ENCODE peak calls at places on chromosomes 12 and 14, in ten cellular contexts. One of them, this sample, is unnamed.

GRCh38 chr14:74860899-74861733 is 14.8 kb downstream of the PROX2 start:
- DNase-seq in CD4-positive, alpha-beta T cell: peak; percentile 98
- DNase-seq in body of pancreas: peak; percentile 91
- DNase-seq in mesenchymal stem cell: peak; percentile 82
- DNase-seq in lower lobe of right lung: peak; percentile 93
- DNase-seq in heart left ventricle: peak; percentile 91
- DNase-seq in CD8-positive, alpha-beta T cell: peak; percentile 99
- DNase-seq in Panc1: peak; percentile 55
- DNase-seq in dorsolateral prefrontal cortex: peak; percentile 90
- DNase-seq in endodermal cell: peak; percentile 98
- DNase-seq in this sample: peak; percentile 78

GRCh38 chr14:47442206-47442605 is 233.2 kb downstream of the MDGA2 start:
- DNase-seq in CD4-positive, alpha-beta T cell: no peak
- DNase-seq in body of pancreas: no peak
- DNase-seq in mesenchymal stem cell: peak; percentile 89
- DNase-seq in lower lobe of right lung: no peak
- DNase-seq in heart left ventricle: no peak
- DNase-seq in CD8-positive, alpha-beta T cell: no peak
- DNase-seq in Panc1: no peak
- DNase-seq in dorsolateral prefrontal cortex: no peak
- DNase-seq in endodermal cell: peak; percentile 82
- DNase-seq in this sample: no peak

GRCh38 chr14:94341654-94342333 is 18.7 kb upstream of the SERPINA6 start:
- DNase-seq in CD4-positive, alpha-beta T cell: no peak
- DNase-seq in body of pancreas: no peak
- DNase-seq in mesenchymal stem cell: no peak
- DNase-seq in lower lobe of right lung: no peak
- DNase-seq in heart left ventricle: no peak
- DNase-seq in CD8-positive, alpha-beta T cell: no peak
- DNase-seq in Panc1: no peak
- DNase-seq in dorsolateral prefrontal cortex: no peak
- DNase-seq in endodermal cell: no peak
- DNase-seq in this sample: no peak

GRCh38 chr12:113348849-113349536 is 9.4 kb upstream of the PLBD2 start:
- DNase-seq in CD4-positive, alpha-beta T cell: no peak
- DNase-seq in body of pancreas: no peak
- DNase-seq in mesenchymal stem cell: no peak
- DNase-seq in lower lobe of right lung: no peak
- DNase-seq in heart left ventricle: no peak
- DNase-seq in CD8-positive, alpha-beta T cell: no peak
- DNase-seq in Panc1: no peak
- DNase-seq in dorsolateral prefrontal cortex: no peak
- DNase-seq in endodermal cell: peak; percentile 81
- DNase-seq in this sample: no peak

GRCh38 chr12:49806877-49807276 is 21.3 kb downstream of the NCKAP5L start:
- DNase-seq in CD4-positive, alpha-beta T cell: no peak
- DNase-seq in body of pancreas: no peak
- DNase-seq in mesenchymal stem cell: no peak
- DNase-seq in lower lobe of right lung: no peak
- DNase-seq in heart left ventricle: no peak
- DNase-seq in CD8-positive, alpha-beta T cell: no peak
- DNase-seq in Panc1: no peak
- DNase-seq in dorsolateral prefrontal cortex: no peak
- DNase-seq in endodermal cell: no peak
- DNase-seq in this sample: no peak

GRCh38 chr14:54722791-54723432 is 156.0 kb downstream of the SAMD4A start:
- DNase-seq in CD4-positive, alpha-beta T cell: no peak
- DNase-seq in body of pancreas: no peak
- DNase-seq in mesenchymal stem cell: no peak
- DNase-seq in lower lobe of right lung: no peak
- DNase-seq in heart left ventricle: no peak
- DNase-seq in CD8-positive, alpha-beta T cell: no peak
- DNase-seq in Panc1: no peak
- DNase-seq in dorsolateral prefrontal cortex: no peak
- DNase-seq in endodermal cell: no peak
- DNase-seq in this sample: no peak

GRCh38 chr14:24843999-24844398 is 205.9 kb downstream of the STXBP6 start:
- DNase-seq in CD4-positive, alpha-beta T cell: no peak
- DNase-seq in body of pancreas: no peak
- DNase-seq in mesenchymal stem cell: no peak
- DNase-seq in lower lobe of right lung: no peak
- DNase-seq in heart left ventricle: no peak
- DNase-seq in CD8-positive, alpha-beta T cell: no peak
- DNase-seq in Panc1: no peak
- DNase-seq in dorsolateral prefrontal cortex: no peak
- DNase-seq in endodermal cell: no peak
- DNase-seq in this sample: no peak

GRCh38 chr14:75523771-75524171 is 1.5 kb downstream of the BATF start:
- DNase-seq in CD4-positive, alpha-beta T cell: no peak
- DNase-seq in body of pancreas: no peak
- DNase-seq in mesenchymal stem cell: peak; percentile 56
- DNase-seq in lower lobe of right lung: no peak
- DNase-seq in heart left ventricle: no peak
- DNase-seq in CD8-positive, alpha-beta T cell: no peak
- DNase-seq in Panc1: no peak
- DNase-seq in dorsolateral prefrontal cortex: no peak
- DNase-seq in endodermal cell: no peak
- DNase-seq in this sample: no peak

DNA sequence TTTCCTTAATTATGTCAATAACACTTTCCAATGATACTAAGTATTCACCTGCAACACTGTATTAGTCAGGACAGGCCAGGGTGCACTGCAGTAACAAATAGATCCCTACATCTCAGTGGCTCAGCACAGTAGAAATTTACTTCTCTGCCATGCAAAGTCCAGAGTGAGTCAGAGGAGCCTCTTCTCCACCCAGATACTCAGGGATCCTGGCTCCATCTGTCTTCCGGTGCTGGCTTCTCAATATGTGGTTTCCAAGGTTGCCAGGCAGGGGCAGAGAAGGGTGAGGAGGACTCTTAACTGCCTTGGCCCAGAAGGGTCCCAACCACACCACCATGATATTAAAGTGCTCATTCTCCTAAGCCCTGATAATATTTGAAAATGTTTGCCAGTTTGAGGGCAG is 47.8 kb downstream of the ADGRD1 start:
- DNase-seq in CD4-positive, alpha-beta T cell: no peak
- DNase-seq in body of pancreas: no peak
- DNase-seq in mesenchymal stem cell: no peak
- DNase-seq in lower lobe of right lung: peak; percentile 45
- DNase-seq in heart left ventricle: no peak
- DNase-seq in CD8-positive, alpha-beta T cell: no peak
- DNase-seq in Panc1: no peak
- DNase-seq in dorsolateral prefrontal cortex: no peak
- DNase-seq in endodermal cell: no peak
- DNase-seq in this sample: no peak
- H3K27ac ChIP-seq in CD4-positive, alpha-beta T cell: no peak overlapping the region
- H3K27ac ChIP-seq in body of pancreas: no peak overlapping the region
- H3K27ac ChIP-seq in mesenchymal stem cell: no peak overlapping the region
- H3K27ac ChIP-seq in lower lobe of right lung: peak overlapping the region; percentile 65
- H3K27ac ChIP-seq in heart left ventricle: peak overlapping the region; percentile 79
- H3K27ac ChIP-seq in CD8-positive, alpha-beta T cell: no peak overlapping the region
- H3K27ac ChIP-seq in Panc1: no peak overlapping the region
- H3K27ac ChIP-seq in dorsolateral prefrontal cortex: peak overlapping the region; percentile 69
- H3K27ac ChIP-seq in endodermal cell: no peak overlapping the region
- H3K27ac ChIP-seq in this sample: no peak overlapping the region

GRCh38 chr12:111446631-111447570 is 41.2 kb downstream of the SH2B3 start:
- DNase-seq in CD4-positive, alpha-beta T cell: peak; percentile 16
- DNase-seq in body of pancreas: peak; percentile 9
- DNase-seq in mesenchymal stem cell: no peak
- DNase-seq in lower lobe of right lung: no peak
- DNase-seq in heart left ventricle: no peak
- DNase-seq in CD8-positive, alpha-beta T cell: peak; percentile 45
- DNase-seq in Panc1: no peak
- DNase-seq in dorsolateral prefrontal cortex: peak; percentile 24
- DNase-seq in endodermal cell: peak; percentile 47
- DNase-seq in this sample: no peak
- H3K27ac ChIP-seq in CD4-positive, alpha-beta T cell: no peak overlapping the region
- H3K27ac ChIP-seq in body of pancreas: peak overlapping the region; percentile 80
- H3K27ac ChIP-seq in mesenchymal stem cell: peak overlapping the region; percentile 86
- H3K27ac ChIP-seq in lower lobe of right lung: peak overlapping the region; percentile 77
- H3K27ac ChIP-seq in heart left ventricle: peak overlapping the region; percentile 73
- H3K27ac ChIP-seq in CD8-positive, alpha-beta T cell: no peak overlapping the region
- H3K27ac ChIP-seq in Panc1: peak overlapping the region; percentile 73
- H3K27ac ChIP-seq in dorsolateral prefrontal cortex: peak overlapping the region; percentile 48
- H3K27ac ChIP-seq in endodermal cell: no peak overlapping the region
- H3K27ac ChIP-seq in this sample: no peak overlapping the region

GRCh38 chr14:59377991-59378720 is 87.0 kb downstream of the GPR135 start:
- DNase-seq in CD4-positive, alpha-beta T cell: no peak
- DNase-seq in body of pancreas: no peak
- DNase-seq in mesenchymal stem cell: peak; percentile 75
- DNase-seq in lower lobe of right lung: no peak
- DNase-seq in heart left ventricle: no peak
- DNase-seq in CD8-positive, alpha-beta T cell: no peak
- DNase-seq in Panc1: no peak
- DNase-seq in dorsolateral prefrontal cortex: no peak
- DNase-seq in endodermal cell: no peak
- DNase-seq in this sample: no peak

GRCh38 chr14:59371762-59372161 is 93.4 kb downstream of the GPR135 start:
- DNase-seq in CD4-positive, alpha-beta T cell: no peak
- DNase-seq in body of pancreas: no peak
- DNase-seq in mesenchymal stem cell: no peak
- DNase-seq in lower lobe of right lung: no peak
- DNase-seq in heart left ventricle: no peak
- DNase-seq in CD8-positive, alpha-beta T cell: no peak
- DNase-seq in Panc1: no peak
- DNase-seq in dorsolateral prefrontal cortex: no peak
- DNase-seq in endodermal cell: no peak
- DNase-seq in this sample: no peak

GRCh38 chr14:59374048-59374447 is 91.1 kb downstream of the GPR135 start:
- DNase-seq in CD4-positive, alpha-beta T cell: no peak
- DNase-seq in body of pancreas: no peak
- DNase-seq in mesenchymal stem cell: no peak
- DNase-seq in lower lobe of right lung: no peak
- DNase-seq in heart left ventricle: no peak
- DNase-seq in CD8-positive, alpha-beta T cell: no peak
- DNase-seq in Panc1: no peak
- DNase-seq in dorsolateral prefrontal cortex: no peak
- DNase-seq in endodermal cell: no peak
- DNase-seq in this sample: no peak

GRCh38 chr14:59377485-59377884 is 87.7 kb downstream of the GPR135 start:
- DNase-seq in CD4-positive, alpha-beta T cell: no peak
- DNase-seq in body of pancreas: no peak
- DNase-seq in mesenchymal stem cell: peak; percentile 63
- DNase-seq in lower lobe of right lung: no peak
- DNase-seq in heart left ventricle: no peak
- DNase-seq in CD8-positive, alpha-beta T cell: no peak
- DNase-seq in Panc1: no peak
- DNase-seq in dorsolateral prefrontal cortex: no peak
- DNase-seq in endodermal cell: no peak
- DNase-seq in this sample: no peak

GRCh38 chr14:59376691-59377090 is 88.5 kb downstream of the GPR135 start:
- DNase-seq in CD4-positive, alpha-beta T cell: no peak
- DNase-seq in body of pancreas: no peak
- DNase-seq in mesenchymal stem cell: no peak
- DNase-seq in lower lobe of right lung: no peak
- DNase-seq in heart left ventricle: no peak
- DNase-seq in CD8-positive, alpha-beta T cell: no peak
- DNase-seq in Panc1: no peak
- DNase-seq in dorsolateral prefrontal cortex: no peak
- DNase-seq in endodermal cell: no peak
- DNase-seq in this sample: no peak
- H3K27ac ChIP-seq in CD4-positive, alpha-beta T cell: no peak overlapping the region
- H3K27ac ChIP-seq in body of pancreas: no peak overlapping the region
- H3K27ac ChIP-seq in mesenchymal stem cell: no peak overlapping the region
- H3K27ac ChIP-seq in lower lobe of right lung: peak overlapping the region; percentile 43
- H3K27ac ChIP-seq in heart left ventricle: peak overlapping the region; percentile 75
- H3K27ac ChIP-seq in CD8-positive, alpha-beta T cell: no peak overlapping the region
- H3K27ac ChIP-seq in Panc1: no peak overlapping the region
- H3K27ac ChIP-seq in dorsolateral prefrontal cortex: no peak overlapping the region
- H3K27ac ChIP-seq in endodermal cell: no peak overlapping the region
- H3K27ac ChIP-seq in this sample: no peak overlapping the region

GRCh38 chr12:98595152-98595988 is 1.9 kb downstream of the SLC25A3 start:
- DNase-seq in CD4-positive, alpha-beta T cell: no peak
- DNase-seq in body of pancreas: no peak
- DNase-seq in mesenchymal stem cell: peak; percentile 78
- DNase-seq in lower lobe of right lung: no peak
- DNase-seq in heart left ventricle: no peak
- DNase-seq in CD8-positive, alpha-beta T cell: no peak
- DNase-seq in Panc1: no peak
- DNase-seq in dorsolateral prefrontal cortex: no peak
- DNase-seq in endodermal cell: peak; percentile 17
- DNase-seq in this sample: no peak
- H3K27ac ChIP-seq in CD4-positive, alpha-beta T cell: no peak overlapping the region
- H3K27ac ChIP-seq in body of pancreas: peak overlapping the region; percentile 95
- H3K27ac ChIP-seq in mesenchymal stem cell: peak overlapping the region; percentile 82
- H3K27ac ChIP-seq in lower lobe of right lung: peak overlapping the region; percentile 98
- H3K27ac ChIP-seq in heart left ventricle: peak overlapping the region; percentile 98
- H3K27ac ChIP-seq in CD8-positive, alpha-beta T cell: peak overlapping the region; percentile 92
- H3K27ac ChIP-seq in Panc1: peak overlapping the region; percentile 92
- H3K27ac ChIP-seq in dorsolateral prefrontal cortex: no peak overlapping the region
- H3K27ac ChIP-seq in endodermal cell: no peak overlapping the region
- H3K27ac ChIP-seq in this sample: no peak overlapping the region

DNA sequence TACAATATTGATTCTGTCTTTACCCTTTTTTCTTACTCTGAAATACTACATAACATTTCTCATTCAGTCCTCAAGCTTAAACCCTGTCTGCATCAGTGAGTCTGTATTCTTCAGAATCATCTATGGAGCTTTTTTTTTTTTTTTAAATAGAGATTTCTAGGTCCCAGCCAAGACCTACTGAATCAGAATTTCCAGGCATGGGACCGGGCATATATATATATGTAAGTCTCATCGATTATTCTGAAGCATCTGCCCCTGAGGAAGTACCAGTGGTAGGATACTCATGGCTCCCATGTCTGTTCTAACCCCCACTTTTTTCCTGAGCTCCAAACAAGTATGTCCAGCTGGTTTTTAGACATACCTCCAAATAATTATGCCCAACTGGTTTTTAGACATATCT is 6.1 kb downstream of the DDX47 start:
- DNase-seq in CD4-positive, alpha-beta T cell: no peak
- DNase-seq in body of pancreas: no peak
- DNase-seq in mesenchymal stem cell: no peak
- DNase-seq in lower lobe of right lung: no peak
- DNase-seq in heart left ventricle: no peak
- DNase-seq in CD8-positive, alpha-beta T cell: no peak
- DNase-seq in Panc1: no peak
- DNase-seq in dorsolateral prefrontal cortex: no peak
- DNase-seq in endodermal cell: no peak
- DNase-seq in this sample: no peak
- H3K27ac ChIP-seq in CD4-positive, alpha-beta T cell: no peak overlapping the region
- H3K27ac ChIP-seq in body of pancreas: no peak overlapping the region
- H3K27ac ChIP-seq in mesenchymal stem cell: peak overlapping the region; percentile 98
- H3K27ac ChIP-seq in lower lobe of right lung: peak overlapping the region; percentile 34
- H3K27ac ChIP-seq in heart left ventricle: no peak overlapping the region
- H3K27ac ChIP-seq in CD8-positive, alpha-beta T cell: no peak overlapping the region
- H3K27ac ChIP-seq in Panc1: peak overlapping the region; percentile 99
- H3K27ac ChIP-seq in dorsolateral prefrontal cortex: no peak overlapping the region
- H3K27ac ChIP-seq in endodermal cell: no peak overlapping the region
- H3K27ac ChIP-seq in this sample: no peak overlapping the region

GRCh38 chr14:67820428-67820881 is 876 bp downstream of the RAD51B start:
- DNase-seq in CD4-positive, alpha-beta T cell: no peak
- DNase-seq in body of pancreas: no peak
- DNase-seq in mesenchymal stem cell: peak; percentile 49
- DNase-seq in lower lobe of right lung: no peak
- DNase-seq in heart left ventricle: no peak
- DNase-seq in CD8-positive, alpha-beta T cell: no peak
- DNase-seq in Panc1: peak; percentile 39
- DNase-seq in dorsolateral prefrontal cortex: no peak
- DNase-seq in endodermal cell: peak; percentile 54
- DNase-seq in this sample: no peak
- H3K27ac ChIP-seq in CD4-positive, alpha-beta T cell: no peak overlapping the region
- H3K27ac ChIP-seq in body of pancreas: peak overlapping the region; percentile 72
- H3K27ac ChIP-seq in mesenchymal stem cell: no peak overlapping the region
- H3K27ac ChIP-seq in lower lobe of right lung: peak overlapping the region; percentile 73
- H3K27ac ChIP-seq in heart left ventricle: no peak overlapping the region
- H3K27ac ChIP-seq in CD8-positive, alpha-beta T cell: no peak overlapping the region
- H3K27ac ChIP-seq in Panc1: peak overlapping the region; percentile 85
- H3K27ac ChIP-seq in dorsolateral prefrontal cortex: no peak overlapping the region
- H3K27ac ChIP-seq in endodermal cell: no peak overlapping the region
- H3K27ac ChIP-seq in this sample: no peak overlapping the region

This sample was measured in caudate nucleus.